ENCODE peak calls at places on chromosomes 1 and 21, in nine cellular contexts. E is suprapubic skin, M is A549, D is stomach, Y is HCT116, Q is ovary, W is transverse colon, K is heart left ventricle, C is body of pancreas. J is an unnamed sample. For H3K4me1, the result is how much of the 10 kb centered on the place peaks cover.

GRCh38 chr1:229383961-229384360 is 41.1 kb upstream of the CCSAP start:
- DNase-seq in E (no peak), M (no peak), D (no peak), Y (no peak), Q (no peak), W (no peak), K (no peak), C (no peak), J (no peak)

GRCh38 chr21:10272216-10272615 is 249.2 kb upstream of the TPTE start:
- DNase-seq in E (no peak), M (peak), D (no peak), Y (no peak), Q (no peak), W (no peak), K (no peak), C (no peak), J (no peak)

GRCh38 chr1:167510244-167510643 is 8.1 kb downstream of the CD247 start:
- DNase-seq in E (no peak), M (no peak), D (no peak), Y (no peak), Q (no peak), W (no peak), K (no peak), C (no peak), J (no peak)

GRCh38 chr1:212161231-212161781 is 123.9 kb upstream of the PPP2R5A start:
- DNase-seq in E (no peak), M (no peak), D (no peak), Y (peak), Q (no peak), W (no peak), K (no peak), C (no peak), J (no peak)

GRCh38 chr1:108082741-108083562 is 117.2 kb downstream of the SLC25A24 start:
- DNase-seq in E (no peak), M (no peak), D (no peak), Y (no peak), Q (no peak), W (no peak), K (no peak), C (no peak), J (no peak)

GRCh38 chr1:61104213-61104612 is 21.9 kb downstream of the NFIA start:
- DNase-seq in E (no peak), M (no peak), D (no peak), Y (no peak), Q (no peak), W (no peak), K (no peak), C (no peak), J (no peak)

GRCh38 chr21:35989185-35989735 is 71.1 kb downstream of the SETD4 start:
- DNase-seq in E (peak), M (no peak), D (no peak), Y (no peak), Q (no peak), W (no peak), K (no peak), C (no peak), J (no peak)

GRCh38 chr1:208179303-208179702 is 64.9 kb downstream of the PLXNA2 start:
- DNase-seq in E (no peak), M (peak), D (peak), Y (no peak), Q (peak), W (peak), K (peak), C (peak), J (no peak)

GRCh38 chr1:87294633-87295032 is 34.0 kb upstream of the LMO4 start:
- DNase-seq in E (no peak), M (no peak), D (no peak), Y (no peak), Q (no peak), W (no peak), K (no peak), C (no peak), J (no peak)

GRCh38 chr1:19087737-19088594 is 122.1 kb downstream of the UBR4 start:
- DNase-seq in E (no peak), M (no peak), D (no peak), Y (no peak), Q (no peak), W (no peak), K (no peak), C (peak), J (no peak)

GRCh38 chr1:91876040-91876470 is 9.9 kb downstream of the TGFBR3 start:
- DNase-seq in E (no peak), M (no peak), D (no peak), Y (no peak), Q (no peak), W (no peak), K (no peak), C (no peak), J (no peak)

GRCh38 chr1:16393255-16394177 is 26.5 kb downstream of the SZRD1 start:
- DNase-seq in E (no peak), M (no peak), D (no peak), Y (no peak), Q (no peak), W (no peak), K (peak), C (no peak), J (no peak)

GRCh38 chr1:24384251-24385090 is 29.1 kb downstream of the STPG1 start:
- DNase-seq in E (no peak), M (no peak), D (peak), Y (no peak), Q (no peak), W (peak), K (no peak), C (no peak), J (no peak)

GRCh38 chr1:20702416-20702815 is 15.4 kb downstream of the KIF17 start:
- DNase-seq in E (no peak), M (peak), D (no peak), Y (no peak), Q (no peak), W (no peak), K (no peak), C (no peak), J (no peak)

GRCh38 chr21:31752352-31752751 is 20.4 kb upstream of the SCAF4 start:
- DNase-seq in E (no peak), M (peak), D (no peak), Y (no peak), Q (no peak), W (no peak), K (no peak), C (no peak), J (no peak)

GRCh38 chr1:156346636-156347035 is 8.3 kb downstream of the TSACC start:
- DNase-seq in E (no peak), M (no peak), D (no peak), Y (no peak), Q (no peak), W (no peak), K (no peak), C (no peak), J (no peak)

GRCh38 chr1:53603431-53603830 is 135.5 kb downstream of the GLIS1 start:
- DNase-seq in E (peak), M (no peak), D (no peak), Y (no peak), Q (no peak), W (no peak), K (no peak), C (no peak), J (no peak)

GRCh38 chr1:226708967-226709396 is 30.1 kb downstream of the ITPKB start:
- DNase-seq in E (peak), M (no peak), D (no peak), Y (no peak), Q (no peak), W (no peak), K (no peak), C (no peak), J (no peak)

GRCh38 chr1:161816201-161816600 is 50.1 kb downstream of the ATF6 start:
- DNase-seq in E (no peak), M (no peak), D (no peak), Y (no peak), Q (no peak), W (no peak), K (no peak), C (no peak), J (no peak)

GRCh38 chr1:169149555-169150286 is 43.2 kb downstream of the ATP1B1 start:
- DNase-seq in E (no peak), M (no peak), D (no peak), Y (no peak), Q (no peak), W (no peak), K (no peak), C (no peak), J (no peak)

GRCh38 chr1:64539808-64540207 is 69.9 kb downstream of the CACHD1 start:
- DNase-seq in E (peak), M (no peak), D (peak), Y (no peak), Q (peak), W (peak), K (peak), C (peak), J (peak)

GRCh38 chr1:177424746-177425145 is 254.0 kb downstream of the BRINP2 start:
- DNase-seq in E (no peak), M (no peak), D (no peak), Y (no peak), Q (no peak), W (no peak), K (no peak), C (no peak), J (no peak)

GRCh38 chr1:117161887-117162286 is 40.3 kb upstream of the TRIM45 start:
- DNase-seq in E (no peak), M (peak), D (no peak), Y (no peak), Q (no peak), W (no peak), K (no peak), C (no peak), J (no peak)

DNA sequence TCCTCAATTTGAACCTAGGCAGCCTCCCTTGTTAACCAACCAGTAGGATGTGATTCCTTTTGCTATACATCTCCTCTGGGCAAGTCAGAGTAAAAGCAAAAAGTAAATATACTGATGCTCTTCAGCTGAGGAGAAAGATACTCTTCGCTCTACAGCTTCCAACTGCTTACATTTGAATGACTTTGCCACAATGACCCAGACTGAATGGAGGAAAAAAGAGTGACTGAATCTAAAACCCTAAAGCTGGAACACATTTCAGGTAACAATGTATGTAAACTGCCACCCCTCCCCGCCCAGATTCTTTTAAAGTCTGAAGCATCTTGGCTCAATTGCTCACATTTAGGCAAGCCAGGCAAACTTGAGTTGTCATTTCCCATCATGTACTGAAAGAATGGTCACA is 46.1 kb downstream of the SLC16A1 start:
- DNase-seq in E (no peak), M (no peak), D (no peak), Y (no peak), Q (no peak), W (no peak), K (no peak), C (no peak), J (no peak)
- TF ChIP-seq POLR2A in E (no peak), M (no peak), D (no peak), Y (no peak), Q (no peak), W (no peak), K (no peak), C (no peak), J (no peak)

DNA sequence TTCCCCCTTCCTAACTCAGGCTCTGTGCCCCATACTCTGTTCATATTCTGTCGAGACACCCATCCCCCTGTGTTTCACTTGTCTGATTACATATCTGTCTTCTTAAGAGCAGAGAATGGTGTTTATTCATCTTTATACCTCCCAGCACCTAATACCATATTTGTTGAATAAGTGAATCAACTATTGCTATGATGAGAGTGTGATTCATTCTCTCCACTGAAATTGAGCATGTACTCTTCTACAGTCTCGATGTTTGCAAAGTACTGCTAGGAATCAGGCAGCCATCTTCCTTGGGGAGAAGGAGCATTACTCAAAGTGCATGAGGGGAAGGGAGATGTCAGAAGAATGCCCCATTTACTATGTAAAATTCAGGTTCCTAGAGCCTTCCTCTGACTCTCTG is 27.0 kb downstream of the TBX15 start:
- DNase-seq in E (no peak), M (peak), D (no peak), Y (no peak), Q (no peak), W (no peak), K (no peak), C (no peak), J (no peak)
- H3K4me1 ChIP-seq in E (under half), M (under half), D (under half), Y (under half), Q (under half), W (under half), K (under half), C (under half), J (under half)

GRCh38 chr1:247077234-247077633 is 1.4 kb downstream of the ZNF670 start:
- DNase-seq in E (no peak), M (no peak), D (no peak), Y (no peak), Q (no peak), W (no peak), K (no peak), C (no peak), J (no peak)
- TF ChIP-seq CTCF in E (no peak), M (no peak), D (no peak), Y (no peak), Q (no peak), W (no peak), K (no peak), C (no peak), J (no peak)

DNA sequence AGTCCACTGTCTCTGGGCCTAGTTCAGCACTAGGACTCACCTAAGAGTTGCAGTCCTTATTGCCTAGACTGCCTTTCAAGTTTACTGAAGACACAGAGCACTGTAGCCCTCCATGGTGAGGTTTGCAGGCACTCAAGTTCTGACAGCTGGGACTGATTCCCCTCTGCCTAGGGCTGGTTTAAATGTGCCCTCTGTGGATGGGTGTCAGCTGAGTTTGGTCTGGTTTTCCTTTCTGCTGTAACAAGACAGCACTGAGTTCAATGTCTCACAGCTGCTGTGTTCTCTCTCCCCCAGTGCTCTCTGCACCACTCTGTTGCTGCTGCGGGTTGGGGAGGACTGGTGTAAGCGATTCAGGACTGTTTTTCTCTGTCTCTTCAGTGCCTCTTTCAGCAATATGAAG is 75.2 kb upstream of the C1orf21 start:
- DNase-seq in E (no peak), M (no peak), D (no peak), Y (no peak), Q (no peak), W (no peak), K (no peak), C (no peak), J (no peak)
- TF ChIP-seq POLR2A in E (no peak), M (no peak), D (no peak), Y (no peak), Q (no peak), W (no peak), K (no peak), C (no peak), J (no peak)

DNA sequence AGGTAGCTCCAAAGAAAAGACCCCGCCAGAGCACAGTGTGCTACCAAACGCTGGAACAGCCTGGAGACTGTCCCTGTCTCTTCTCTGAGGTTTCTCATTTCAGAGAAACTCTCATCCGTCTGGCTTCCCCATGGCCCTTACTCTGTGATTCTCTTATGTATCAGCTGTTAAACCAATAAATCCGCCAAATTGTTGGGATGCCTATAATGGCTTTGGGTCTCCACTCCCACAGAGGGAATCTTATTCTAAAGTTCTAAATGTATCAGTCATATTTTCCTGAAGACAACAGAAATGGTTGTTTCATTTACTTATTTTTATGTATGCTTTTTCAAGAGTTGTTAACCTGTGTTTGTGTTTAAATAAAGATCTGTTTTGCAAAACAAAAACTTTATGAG is 4.0 kb downstream of the ERG start:
- DNase-seq in E (no peak), M (no peak), D (no peak), Y (no peak), Q (no peak), W (no peak), K (no peak), C (no peak), J (no peak)
- H3K4me1 ChIP-seq in E (under half), M (under half), D (under half), Y (under half), Q (under half), W (under half), K (under half), C (under half), J (under half)